ENCODE peak calls at places on chromosomes 3 and 15, in eight cellular contexts. L is NCI-H187; Q is CD8-positive, alpha-beta memory T cell; B is breast epithelium; A is tibial artery; W is left ventricle myocardium inferior; Y is HFFc6; V is progenitor cell of endocrine pancreas. P is an unnamed sample.

GRCh38 chr3:2839886-2840285 is 270.3 kb downstream of the IL5RA start:
- DNase-seq in L (no peak), Q (no peak), B (no peak), A (no peak), W (no peak), Y (no peak), V (no peak), P (no peak)

GRCh38 chr3:194738254-194739093 is 52.8 kb downstream of the FAM43A start:
- DNase-seq in L (no peak), Q (no peak), B (no peak), A (peak; percentile 33), W (peak; percentile 77), Y (peak; percentile 54), V (no peak), P (no peak)

GRCh38 chr3:42653560-42654330 is at the start of gene ZBTB47:
- DNase-seq in L (no peak), Q (no peak), B (peak; percentile 58), A (peak; percentile 80), W (peak; percentile 77), Y (no peak), V (no peak), P (no peak)

GRCh38 chr3:52153389-52154096 is 680 bp downstream of the POC1A start:
- DNase-seq in L (peak; percentile 5), Q (no peak), B (no peak), A (no peak), W (no peak), Y (peak; percentile 73), V (no peak), P (no peak)

GRCh38 chr3:40504636-40505430 is 1.0 kb upstream of the ZNF620 start:
- DNase-seq in L (no peak), Q (no peak), B (no peak), A (peak; percentile 67), W (no peak), Y (peak; percentile 95), V (no peak), P (no peak)

GRCh38 chr3:79019137-79019923 is 748.5 kb downstream of the ROBO1 start:
- DNase-seq in L (peak; percentile 71), Q (no peak), B (peak; percentile 54), A (peak; percentile 73), W (peak; percentile 77), Y (peak; percentile 85), V (peak; percentile 49), P (peak; percentile 65)

GRCh38 chr15:89321521-89322410 is 12.9 kb downstream of the POLG start:
- DNase-seq in L (no peak), Q (no peak), B (no peak), A (no peak), W (no peak), Y (no peak), V (no peak), P (no peak)

GRCh38 chr3:171446801-171447578 is 13.2 kb downstream of the TNIK start:
- DNase-seq in L (no peak), Q (no peak), B (no peak), A (no peak), W (no peak), Y (peak; percentile 90), V (no peak), P (no peak)

GRCh38 chr15:98914626-98915025 is 93.0 kb downstream of the PGPEP1L start:
- DNase-seq in L (no peak), Q (no peak), B (no peak), A (no peak), W (no peak), Y (peak; percentile 96), V (no peak), P (no peak)

GRCh38 chr3:126896941-126897340 is 86.0 kb upstream of the PLXNA1 start:
- DNase-seq in L (no peak), Q (no peak), B (no peak), A (no peak), W (no peak), Y (no peak), V (no peak), P (no peak)

GRCh38 chr3:16528111-16528510 is 14.6 kb upstream of the RFTN1 start:
- DNase-seq in L (no peak), Q (no peak), B (no peak), A (no peak), W (no peak), Y (no peak), V (no peak), P (no peak)

GRCh38 chr3:97301114-97301513 is 463.4 kb upstream of the ARL6 start:
- DNase-seq in L (no peak), Q (no peak), B (no peak), A (no peak), W (no peak), Y (no peak), V (no peak), P (no peak)

P was measured in SK-N-MC.